ENCODE peak calls at places on chromosomes 2 and 18, in eight cellular contexts. I is tibial nerve; Y is breast epithelium; J is cardiac muscle cell; S is fibroblast of lung; M is trophoblast cell; G is CD8-positive, alpha-beta memory T cell; L is effector memory CD4-positive, alpha-beta T cell. H is an unnamed sample. For H3K4me1, the result is how much of the 10 kb centered on the place peaks cover.

GRCh38 chr2:189086710-189087109 is 92.9 kb downstream of the COL5A2 start:
- DNase-seq in I (no peak), M (no peak), Y (no peak), J (peak), L (no peak), G (no peak), S (peak), H (no peak)

GRCh38 chr2:42979416-42979869 is 187.1 kb upstream of the HAAO start:
- DNase-seq in J (no peak), M (no peak), I (no peak), S (no peak), L (no peak), G (no peak), Y (no peak), H (no peak)

GRCh38 chr2:161415467-161416293 is 417 bp upstream of the TBR1 start:
- DNase-seq in S (no peak), L (no peak), M (no peak), G (no peak), I (no peak), Y (no peak), J (no peak), H (no peak)

GRCh38 chr2:67374949-67375348 is 22.2 kb upstream of the ETAA1 start:
- DNase-seq in I (no peak), Y (no peak), J (peak), G (no peak), L (no peak), M (no peak), S (no peak), H (no peak)

GRCh38 chr2:150410809-150411208 is 76.7 kb downstream of the RND3 start:
- DNase-seq in Y (no peak), I (no peak), M (no peak), S (peak), J (peak), L (no peak), G (no peak), H (no peak)

GRCh38 chr2:6069354-6069753 is 377.2 kb downstream of the SOX11 start:
- DNase-seq in Y (no peak), M (no peak), J (no peak), I (no peak), G (no peak), L (no peak), S (peak), H (no peak)

GRCh38 chr2:164784376-164784775 is 57.2 kb downstream of the COBLL1 start:
- DNase-seq in J (peak), S (peak), G (no peak), I (no peak), L (no peak), M (no peak), Y (no peak), H (no peak)

GRCh38 chr18:41128545-41128944 is 826.5 kb upstream of the PIK3C3 start:
- DNase-seq in J (peak), Y (no peak), S (peak), I (no peak), G (no peak), M (no peak), L (no peak), H (no peak)

GRCh38 chr2:10009811-10010781 is 33.3 kb upstream of the KLF11 start:
- DNase-seq in I (no peak), J (peak), G (no peak), S (peak), L (no peak), Y (peak), M (peak), H (peak)

GRCh38 chr2:15768142-15769088 is 171.9 kb upstream of the MYCN start:
- DNase-seq in I (no peak), J (no peak), S (no peak), Y (no peak), G (no peak), L (no peak), M (no peak), H (no peak)

GRCh38 chr2:106956416-106956815 is 70.4 kb upstream of the ST6GAL2 start:
- DNase-seq in Y (no peak), J (peak), S (peak), I (no peak), M (no peak), G (no peak), L (no peak), H (no peak)

GRCh38 chr2:144097440-144098225 is 422.3 kb downstream of the ZEB2 start:
- DNase-seq in L (no peak), G (no peak), M (no peak), J (no peak), S (no peak), Y (no peak), I (no peak), H (no peak)

GRCh38 chr2:221458588-221458987 is 113.5 kb downstream of the EPHA4 start:
- DNase-seq in G (no peak), Y (no peak), M (no peak), J (no peak), L (no peak), S (no peak), I (no peak), H (no peak)

GRCh38 chr2:236167297-236168109 is 683 bp downstream of the GBX2 start:
- DNase-seq in M (no peak), J (peak), S (peak), G (no peak), I (no peak), L (no peak), Y (no peak), H (no peak)

GRCh38 chr2:86338778-86339295 is 1.4 kb upstream of the REEP1 start:
- DNase-seq in I (no peak), L (no peak), Y (no peak), M (no peak), S (no peak), G (no peak), J (no peak), H (no peak)

GRCh38 chr2:212898011-212898410 is 253.4 kb downstream of the IKZF2 start:
- DNase-seq in S (no peak), M (no peak), Y (no peak), J (no peak), L (no peak), I (no peak), G (no peak), H (no peak)

GRCh38 chr2:54909006-54909405 is 141.2 kb downstream of the RTN4 start:
- DNase-seq in G (no peak), I (no peak), J (no peak), S (peak), Y (no peak), M (peak), L (no peak), H (no peak)

GRCh38 chr2:21043744-21044532 is at the start of gene APOB:
- DNase-seq in J (peak), L (no peak), S (no peak), I (no peak), G (no peak), Y (no peak), M (peak), H (peak)

GRCh38 chr2:74497777-74498499 is 1.5 kb downstream of the LBX2 start:
- DNase-seq in M (peak), Y (no peak), S (no peak), L (no peak), J (no peak), I (no peak), G (no peak), H (no peak)

GRCh38 chr2:106614511-106615291 is 127.5 kb downstream of the CD8B2 start:
- DNase-seq in M (no peak), L (no peak), J (no peak), G (no peak), I (no peak), S (no peak), Y (no peak), H (no peak)

GRCh38 chr2:160019374-160020098 is 42.9 kb downstream of the PLA2R1 start:
- DNase-seq in M (no peak), Y (no peak), S (no peak), L (no peak), J (no peak), G (no peak), I (no peak), H (no peak)

GRCh38 chr2:238308177-238308576 is 12.1 kb upstream of the TRAF3IP1 start:
- DNase-seq in S (no peak), J (no peak), L (no peak), Y (no peak), M (no peak), I (no peak), G (no peak), H (no peak)

GRCh38 chr2:24659862-24660261 is 133.3 kb downstream of the PTRHD1 start:
- DNase-seq in L (no peak), G (no peak), Y (no peak), J (no peak), M (no peak), I (no peak), S (no peak), H (no peak)

GRCh38 chr2:20428717-20429490 is 18.0 kb upstream of the RHOB start:
- DNase-seq in J (no peak), S (no peak), L (no peak), Y (no peak), I (no peak), M (no peak), G (no peak), H (no peak)

GRCh38 chr2:221617996-221618395 is 45.9 kb upstream of the EPHA4 start:
- DNase-seq in I (no peak), J (no peak), Y (no peak), S (no peak), M (no peak), G (no peak), L (no peak), H (no peak)

GRCh38 chr2:142615876-142616275 is 261.6 kb upstream of the KYNU start:
- DNase-seq in G (no peak), J (no peak), S (no peak), M (no peak), I (no peak), Y (no peak), L (no peak), H (no peak)

DNA sequence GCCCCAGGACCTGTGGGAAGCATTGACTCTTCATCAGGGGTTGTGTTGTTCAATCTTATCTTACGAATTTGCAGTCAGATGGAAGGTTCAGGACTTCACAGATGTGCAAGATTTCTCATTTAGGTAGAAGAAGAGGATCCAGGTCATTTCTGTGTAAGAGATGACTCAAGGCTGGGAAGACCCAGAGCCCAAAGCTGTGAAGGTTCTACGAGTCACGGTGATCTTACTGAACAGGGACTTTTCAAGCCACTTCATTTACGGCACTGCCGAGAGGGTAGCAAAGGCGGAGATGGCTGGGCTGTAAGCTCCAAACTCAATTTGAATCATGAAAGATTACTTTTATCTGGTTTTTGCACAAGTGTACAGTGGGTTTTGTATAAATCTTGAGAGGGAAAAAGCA is 228.0 kb upstream of the MEX3C start:
- DNase-seq in S (no peak), I (no peak), G (no peak), J (no peak), Y (no peak), M (no peak), L (no peak), H (no peak)
- H3K27ac ChIP-seq in S (no peak), I (no peak), G (no peak), J (no peak), Y (no peak), M (no peak), L (no peak), H (no peak)

DNA sequence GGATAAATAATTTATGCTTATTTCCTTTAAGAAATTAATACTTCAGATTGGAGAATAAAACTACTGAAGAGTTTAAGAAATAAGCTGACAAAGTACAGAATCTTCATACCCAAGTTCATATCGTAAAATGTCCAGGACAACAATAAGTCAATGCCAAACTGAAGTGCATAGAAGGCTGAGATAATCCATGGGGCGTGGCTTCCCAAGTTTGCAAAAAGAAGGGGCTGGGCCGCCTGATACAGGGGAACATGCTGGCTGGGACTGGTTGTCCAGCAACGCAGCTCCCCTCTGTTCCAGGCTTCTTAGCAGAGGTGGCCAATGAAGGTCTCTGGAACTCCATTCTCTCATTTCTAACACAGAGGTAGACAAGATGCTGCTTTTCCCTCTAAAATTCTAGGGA is 189.5 kb upstream of the SPOPL start:
- DNase-seq in Y (no peak), G (no peak), J (no peak), I (no peak), L (no peak), M (no peak), S (no peak), H (no peak)
- H3K4me1 ChIP-seq in Y (under half), G (under half), J (under half), I (under half), L (under half), M (under half), S (under half), H (under half)

GRCh38 chr2:201093573-201093972 is 21.8 kb downstream of the NDUFB3 start:
- DNase-seq in M (peak), I (no peak), J (peak), S (no peak), L (no peak), Y (no peak), G (no peak), H (no peak)
- H3K4me3 ChIP-seq in M (no peak), I (no peak), J (no peak), S (no peak), L (no peak), Y (no peak), G (no peak), H (no peak)

GRCh38 chr2:70411489-70412081 is 109.7 kb upstream of the FAM136A start:
- DNase-seq in Y (no peak), I (no peak), M (no peak), S (no peak), G (no peak), J (no peak), L (no peak), H (no peak)

GRCh38 chr2:70417011-70417410 is 115.1 kb upstream of the FAM136A start:
- DNase-seq in L (no peak), I (no peak), M (no peak), G (no peak), J (no peak), Y (no peak), S (no peak), H (no peak)

GRCh38 chr2:70412294-70413075 is 110.6 kb upstream of the FAM136A start:
- DNase-seq in G (no peak), L (no peak), M (no peak), S (peak), I (no peak), Y (no peak), J (peak), H (no peak)
- H3K27ac ChIP-seq in G (no peak), L (no peak), M (no peak), S (no peak), I (no peak), Y (no peak), J (no peak), H (no peak)

GRCh38 chr18:35682282-35682867 is 100.8 kb downstream of the GALNT1 start:
- DNase-seq in I (no peak), J (peak), L (no peak), G (no peak), S (peak), Y (no peak), M (no peak), H (no peak)
- H3K4me1 ChIP-seq in I (under half), J (under half), L (under half), G (under half), S (under half), Y (under half), M (under half), H (under half)

GRCh38 chr2:11346129-11346528 is 1.7 kb upstream of the ROCK2 start:
- DNase-seq in M (no peak), I (no peak), G (no peak), J (peak), S (no peak), L (no peak), Y (no peak), H (no peak)
- H3K4me3 ChIP-seq in M (no peak), I (no peak), G (no peak), J (no peak), S (no peak), L (no peak), Y (no peak), H (no peak)

GRCh38 chr2:64669288-64669687 is 15.6 kb upstream of the SERTAD2 start:
- DNase-seq in M (no peak), Y (no peak), S (no peak), I (no peak), L (no peak), J (no peak), G (no peak), H (no peak)
- H3K27ac ChIP-seq in M (no peak), Y (no peak), S (no peak), I (no peak), L (no peak), J (no peak), G (no peak), H (no peak)

GRCh38 chr2:127657232-127657595 is 11.3 kb downstream of the GPR17 start:
- DNase-seq in S (no peak), Y (no peak), G (no peak), M (no peak), L (no peak), J (no peak), I (no peak), H (peak)

GRCh38 chr2:127659408-127660290 is 13.7 kb downstream of the GPR17 start:
- DNase-seq in Y (no peak), J (peak), M (no peak), I (no peak), G (no peak), S (no peak), L (no peak), H (peak)

GRCh38 chr2:127660291-127660578 is 14.3 kb downstream of the GPR17 start:
- DNase-seq in Y (no peak), G (no peak), S (no peak), I (no peak), J (no peak), L (no peak), M (no peak), H (no peak)

GRCh38 chr2:127658146-127658545 is 12.2 kb downstream of the GPR17 start:
- DNase-seq in S (no peak), Y (no peak), G (no peak), L (no peak), I (no peak), M (no peak), J (no peak), H (no peak)

DNA sequence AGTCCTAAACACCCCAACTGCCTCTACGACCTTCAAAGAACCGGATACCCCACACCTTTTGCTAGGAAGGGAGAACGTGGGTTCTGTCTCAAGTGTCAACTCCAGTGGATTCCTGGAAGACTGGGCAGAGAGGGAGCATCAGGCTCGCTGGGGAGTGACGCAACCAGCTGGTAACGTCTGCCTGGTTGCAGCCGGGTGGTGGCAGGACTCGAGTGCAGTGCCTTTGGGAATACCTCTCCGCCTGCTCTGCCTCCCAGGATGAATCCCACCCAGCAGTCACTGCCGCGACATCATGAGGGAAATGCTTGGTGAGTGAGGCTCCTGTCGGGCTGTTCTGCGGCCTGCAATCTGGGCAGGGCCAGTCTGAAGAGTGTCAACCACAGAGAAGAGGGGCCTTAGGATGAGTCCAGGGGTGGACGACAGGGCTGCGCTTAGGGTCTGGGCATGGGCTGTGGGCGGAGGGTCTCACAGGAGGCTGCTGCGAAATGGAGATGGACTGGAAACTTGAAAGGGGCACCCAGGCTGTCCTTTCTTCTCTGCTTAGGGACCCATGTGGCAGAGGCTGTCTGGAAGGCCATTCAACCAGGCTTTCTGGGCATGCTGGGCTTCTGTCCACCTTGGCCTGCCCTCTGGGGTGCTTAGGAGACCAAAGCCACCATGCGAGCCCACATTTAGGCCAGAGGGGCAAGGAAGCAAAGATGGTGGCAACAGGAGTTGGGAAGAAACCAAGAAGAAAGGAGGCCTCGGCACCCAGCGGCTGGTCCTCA is 12.9 kb downstream of the GPR17 start:
- DNase-seq in G (no peak), L (no peak), J (no peak), S (no peak), Y (no peak), M (no peak), I (no peak), H (peak)
- H3K4me1 ChIP-seq in G (under half), L (under half), J (under half), S (under half), Y (under half), M (under half), I (half or more), H (half or more)

DNA sequence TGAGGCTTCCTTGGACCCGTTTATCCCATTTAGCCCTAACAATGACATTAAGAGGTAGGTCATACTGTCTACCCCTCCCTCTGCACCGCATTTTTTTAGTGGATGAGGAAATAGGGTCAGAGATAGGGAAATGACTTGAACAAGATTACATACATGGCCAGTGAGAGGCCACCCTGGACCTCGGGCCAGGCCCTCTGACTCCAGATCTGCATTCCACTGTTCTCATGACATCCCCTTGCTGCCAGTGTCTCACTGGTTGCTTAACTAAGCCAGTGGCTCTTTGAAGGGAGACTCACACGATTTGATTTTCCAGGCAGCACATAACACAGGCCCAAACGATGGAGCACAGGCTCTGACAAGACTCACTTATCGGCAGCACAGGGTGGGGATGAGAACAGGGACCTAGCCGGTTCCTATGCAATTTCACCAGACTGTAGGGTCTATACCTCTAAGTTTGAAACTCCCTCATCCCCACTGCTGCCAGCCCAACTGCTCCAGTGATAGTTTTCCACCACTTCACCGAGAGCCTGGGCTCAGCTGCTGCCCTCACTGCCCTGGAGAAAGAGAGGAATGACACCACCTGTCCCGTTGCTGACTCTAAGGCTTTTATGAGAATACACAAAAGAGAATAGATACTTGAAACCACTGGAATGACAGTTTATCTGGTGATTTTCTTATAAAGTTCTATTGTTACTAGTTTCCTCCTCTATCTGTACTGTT is 82.5 kb downstream of the TMEM247 start:
- DNase-seq in S (no peak), Y (no peak), L (no peak), I (no peak), M (no peak), G (no peak), J (peak), H (peak)
- H3K4me3 ChIP-seq in S (no peak), Y (no peak), L (no peak), I (no peak), M (no peak), G (no peak), J (no peak), H (no peak)

GRCh38 chr2:217826505-217826904 is 176.3 kb downstream of the TNS1 start:
- DNase-seq in J (no peak), Y (no peak), M (no peak), I (peak), S (peak), G (no peak), L (no peak), H (peak)
- H3K27ac ChIP-seq in J (no peak), Y (peak), M (no peak), I (peak), S (no peak), G (no peak), L (no peak), H (no peak)